ENCODE peak calls at places on chromosome 5, in ten cellular contexts. W is HuH-7.5, M is bronchial epithelial cell, D is HFFc6, E is WTC11, Q is thyroid gland, A is iPS-NIHi11, O is heart right ventricle, T is SK-MEL-5, G is LoVo. N is an unnamed sample.

GRCh38 chr5:113193311-113193978 is 216.8 kb downstream of the DCP2 start:
- DNase-seq in W (no peak), M (no peak), D (no peak), E (no peak), Q (no peak), A (no peak), O (no peak), T (no peak), G (no peak), N (no peak)

GRCh38 chr5:178772351-178772750 is 41.9 kb upstream of the ZNF354A start:
- DNase-seq in W (no peak), M (no peak), D (no peak), E (no peak), Q (no peak), A (no peak), O (no peak), T (no peak), G (no peak), N (no peak)

GRCh38 chr5:151068189-151068570 is 12.7 kb downstream of the TNIP1 start:
- DNase-seq in W (no peak), M (no peak), D (no peak), E (no peak), Q (no peak), A (no peak), O (no peak), T (no peak), G (no peak), N (no peak)

GRCh38 chr5:85868070-85868469 is 749.7 kb upstream of the COX7C start:
- DNase-seq in W (no peak), M (no peak), D (no peak), E (no peak), Q (no peak), A (no peak), O (no peak), T (peak), G (no peak), N (no peak)

GRCh38 chr5:180129291-180130190 is 58.0 kb upstream of the RNF130 start:
- DNase-seq in W (peak), M (no peak), D (no peak), E (no peak), Q (no peak), A (no peak), O (no peak), T (peak), G (no peak), N (no peak)

GRCh38 chr5:67873935-67874334 is 341.6 kb upstream of the PIK3R1 start:
- DNase-seq in W (no peak), M (no peak), D (no peak), E (no peak), Q (no peak), A (no peak), O (no peak), T (no peak), G (no peak), N (no peak)

GRCh38 chr5:38835887-38836286 is 9.9 kb upstream of the OSMR start:
- DNase-seq in W (no peak), M (no peak), D (no peak), E (no peak), Q (no peak), A (no peak), O (no peak), T (no peak), G (no peak), N (no peak)

GRCh38 chr5:172616730-172617129 is 24.3 kb upstream of the NEURL1B start:
- DNase-seq in W (no peak), M (no peak), D (no peak), E (no peak), Q (no peak), A (no peak), O (peak), T (no peak), G (no peak), N (no peak)

GRCh38 chr5:133235696-133236426 is 184.0 kb downstream of the HSPA4 start:
- DNase-seq in W (no peak), M (peak), D (no peak), E (no peak), Q (no peak), A (no peak), O (no peak), T (no peak), G (no peak), N (peak)

GRCh38 chr5:68087866-68088265 is 127.7 kb upstream of the PIK3R1 start:
- DNase-seq in W (no peak), M (no peak), D (peak), E (no peak), Q (no peak), A (no peak), O (no peak), T (no peak), G (no peak), N (no peak)

GRCh38 chr5:18314192-18314778 is 680.0 kb downstream of the TAF11L14 start:
- DNase-seq in W (no peak), M (no peak), D (peak), E (no peak), Q (no peak), A (peak), O (no peak), T (peak), G (peak), N (peak)

GRCh38 chr5:145942202-145942601 is 5.8 kb downstream of the SH3RF2 start:
- DNase-seq in W (no peak), M (no peak), D (no peak), E (no peak), Q (no peak), A (no peak), O (no peak), T (no peak), G (no peak), N (no peak)

GRCh38 chr5:33800221-33800950 is 91.4 kb downstream of the ADAMTS12 start:
- DNase-seq in W (no peak), M (no peak), D (no peak), E (no peak), Q (no peak), A (no peak), O (no peak), T (peak), G (no peak), N (no peak)

GRCh38 chr5:95842955-95843544 is 20.5 kb upstream of the GLRX start:
- DNase-seq in W (no peak), M (no peak), D (peak), E (no peak), Q (peak), A (no peak), O (peak), T (peak), G (peak), N (no peak)